ENCODE peak calls at places on chromosomes 1 and 21, in four cellular contexts. L, R, O and E are unnamed samples.

GRCh38 chr1:192654607-192655389 is 18.9 kb downstream of the RGS13 start:
- DNase-seq in L (no peak), R (no peak), O (no peak), E (no peak)

GRCh38 chr1:24481098-24481497 is 21.5 kb upstream of the RCAN3 start:
- DNase-seq in L (no peak), R (no peak), O (no peak), E (no peak)

GRCh38 chr21:34899302-34899701 is 149.8 kb downstream of the RUNX1 start:
- DNase-seq in L (no peak), R (no peak), O (no peak), E (no peak)

GRCh38 chr1:84365225-84366221 is 32.8 kb upstream of the DNASE2B start:
- DNase-seq in L (no peak), R (peak), O (no peak), E (no peak)

GRCh38 chr1:109579496-109579895 is 31.1 kb downstream of the GNAI3 start:
- DNase-seq in L (no peak), R (no peak), O (peak), E (no peak)

GRCh38 chr21:39863111-39863510 is 4.1 kb upstream of the PCP4 start:
- DNase-seq in L (no peak), R (no peak), O (no peak), E (no peak)

GRCh38 chr1:53025034-53025777 is 36.8 kb upstream of the PODN start:
- DNase-seq in L (no peak), R (peak), O (no peak), E (no peak)

GRCh38 chr1:9164537-9164910 is 35.6 kb upstream of the GPR157 start:
- DNase-seq in L (no peak), R (no peak), O (no peak), E (no peak)

GRCh38 chr1:241532173-241532553 is at the start of gene KMO:
- DNase-seq in L (no peak), R (no peak), O (no peak), E (no peak)

GRCh38 chr1:224632921-224633321 is 16.8 kb downstream of the CNIH3 start:
- DNase-seq in L (no peak), R (peak), O (no peak), E (no peak)

GRCh38 chr1:163275222-163275621 is 46.5 kb upstream of the NUF2 start:
- DNase-seq in L (no peak), R (peak), O (no peak), E (no peak)

GRCh38 chr1:177592624-177593023 is 377.2 kb downstream of the SEC16B start:
- DNase-seq in L (no peak), R (no peak), O (no peak), E (no peak)

GRCh38 chr1:69915347-69915746 is 290.0 kb downstream of the LRRC40 start:
- DNase-seq in L (no peak), R (peak), O (no peak), E (no peak)

GRCh38 chr1:35640380-35641232 is 720 bp downstream of the PSMB2 start:
- DNase-seq in L (no peak), R (no peak), O (no peak), E (no peak)

GRCh38 chr1:117825414-117825813 is 104.0 kb downstream of the GDAP2 start:
- DNase-seq in L (no peak), R (no peak), O (no peak), E (no peak)

GRCh38 chr1:224696891-224697765 is 81.0 kb downstream of the CNIH3 start:
- DNase-seq in L (no peak), R (peak), O (no peak), E (no peak)

GRCh38 chr1:242017580-242018233 is 18.8 kb upstream of the MAP1LC3C start:
- DNase-seq in L (peak), R (peak), O (peak), E (peak)

GRCh38 chr1:33180226-33181037 is 1.4 kb downstream of the TRIM62 start:
- DNase-seq in L (peak), R (peak), O (peak), E (peak)

GRCh38 chr1:192311281-192311680 is 5.5 kb upstream of the RGS21 start:
- DNase-seq in L (no peak), R (peak), O (no peak), E (no peak)

GRCh38 chr1:235972316-235973090 is 92.4 kb downstream of the NID1 start:
- DNase-seq in L (no peak), R (peak), O (no peak), E (no peak)

GRCh38 chr1:182617734-182618288 is 13.6 kb upstream of the RGS16 start:
- DNase-seq in L (no peak), R (no peak), O (no peak), E (no peak)

GRCh38 chr1:183812686-183813569 is 8.0 kb downstream of the RGL1 start:
- DNase-seq in L (no peak), R (peak), O (no peak), E (no peak)

GRCh38 chr1:156705918-156706646 is 699 bp upstream of the CRABP2 start:
- DNase-seq in L (peak), R (peak), O (peak), E (peak)

GRCh38 chr1:30194741-30195423 is 528.5 kb downstream of the MATN1 start:
- DNase-seq in L (no peak), R (no peak), O (no peak), E (no peak)